ENCODE peak calls at places on chromosomes 16 and 17, in four cellular contexts. W is HepG2, J is HCT116, C is K562. V is an unnamed sample.

GRCh38 chr16:83813818-83814653 is 6.3 kb downstream of the HSBP1 start:
- DNase-seq in W (peak), C (no peak), J (no peak), V (no peak)

GRCh38 chr16:67477960-67478554 is 2.9 kb downstream of the ATP6V0D1 start:
- DNase-seq in W (peak), J (no peak), C (no peak), V (no peak)

GRCh38 chr16:578870-579405 is 9.2 kb downstream of the PIGQ start:
- DNase-seq in C (peak), J (no peak), W (peak), V (no peak)

GRCh38 chr16:23319861-23320615 is 17.9 kb downstream of the SCNN1B start:
- DNase-seq in W (no peak), C (no peak), J (no peak), V (no peak)

GRCh38 chr16:51167170-51167710 is 16.2 kb upstream of the SALL1 start:
- DNase-seq in C (no peak), J (no peak), W (no peak), V (no peak)

GRCh38 chr17:47675380-47676198 is 18.4 kb upstream of the TBKBP1 start:
- DNase-seq in W (no peak), C (no peak), J (no peak), V (no peak)

GRCh38 chr17:14304876-14305636 is 4.2 kb downstream of the HS3ST3B1 start:
- DNase-seq in C (peak), W (peak), J (no peak), V (no peak)

GRCh38 chr17:41972571-41973411 is 6.2 kb downstream of the CNP start:
- DNase-seq in W (no peak), C (no peak), J (no peak), V (peak)

GRCh38 chr16:2898831-2899563 is 12.7 kb upstream of the FLYWCH1 start:
- DNase-seq in J (no peak), C (no peak), W (peak), V (no peak)

GRCh38 chr16:55571191-55571897 is 4.9 kb downstream of the CAPNS2 start:
- DNase-seq in W (peak), C (peak), J (no peak), V (no peak)

GRCh38 chr16:14347706-14348105 is 276.6 kb downstream of the MRTFB start:
- DNase-seq in J (no peak), C (no peak), W (no peak), V (no peak)

GRCh38 chr17:67602439-67602838 is 115.3 kb upstream of the NOL11 start:
- DNase-seq in J (no peak), C (no peak), W (no peak), V (no peak)

GRCh38 chr16:22855231-22855630 is 41.3 kb downstream of the HS3ST2 start:
- DNase-seq in C (no peak), J (no peak), W (no peak), V (no peak)

GRCh38 chr17:69669441-69670178 is 255.1 kb downstream of the MAP2K6 start:
- DNase-seq in C (no peak), W (no peak), J (no peak), V (no peak)

GRCh38 chr16:2609827-2610470 is 72.1 kb downstream of the PDPK1 start:
- DNase-seq in J (no peak), W (no peak), C (no peak), V (no peak)

GRCh38 chr17:61594294-61594825 is 3.3 kb upstream of the NACA2 start:
- DNase-seq in J (no peak), W (no peak), C (no peak), V (no peak)

GRCh38 chr17:72578817-72579470 is 458.1 kb downstream of the SOX9 start:
- DNase-seq in J (no peak), W (peak), C (no peak), V (no peak)

GRCh38 chr17:28553000-28553505 is 629 bp upstream of the UNC119 start:
- DNase-seq in W (no peak), C (no peak), J (no peak), V (no peak)

GRCh38 chr16:59601452-59601851 is 867.3 kb upstream of the GOT2 start:
- DNase-seq in J (no peak), W (no peak), C (no peak), V (no peak)

GRCh38 chr17:52681486-52681885 is 523.0 kb upstream of the CA10 start:
- DNase-seq in W (no peak), C (no peak), J (no peak), V (no peak)

GRCh38 chr17:48671697-48672171 is 45.6 kb upstream of the HOXB9 start:
- DNase-seq in C (peak), W (peak), J (peak), V (peak)

GRCh38 chr16:57810197-57811024 is 8.1 kb upstream of the KIFC3 start:
- DNase-seq in W (peak), C (peak), J (peak), V (peak)

GRCh38 chr17:6913608-6914443 is 82.0 kb upstream of the ALOX12 start:
- DNase-seq in J (no peak), W (peak), C (peak), V (peak)

GRCh38 chr17:6914711-6915110 is 81.1 kb upstream of the ALOX12 start:
- DNase-seq in J (no peak), W (no peak), C (peak), V (no peak)

GRCh38 chr17:6912110-6913051 is 80.9 kb upstream of the TEKT1 start:
- DNase-seq in W (no peak), C (peak), J (no peak), V (no peak)

GRCh38 chr17:6908807-6909206 is 77.3 kb upstream of the TEKT1 start:
- DNase-seq in W (no peak), C (no peak), J (no peak), V (no peak)

GRCh38 chr17:6910987-6911603 is 79.6 kb upstream of the TEKT1 start:
- DNase-seq in W (peak), J (peak), C (peak), V (no peak)
- TF ChIP-seq JUND in W (no peak), J (no peak), C (no peak), V (no peak)

DNA sequence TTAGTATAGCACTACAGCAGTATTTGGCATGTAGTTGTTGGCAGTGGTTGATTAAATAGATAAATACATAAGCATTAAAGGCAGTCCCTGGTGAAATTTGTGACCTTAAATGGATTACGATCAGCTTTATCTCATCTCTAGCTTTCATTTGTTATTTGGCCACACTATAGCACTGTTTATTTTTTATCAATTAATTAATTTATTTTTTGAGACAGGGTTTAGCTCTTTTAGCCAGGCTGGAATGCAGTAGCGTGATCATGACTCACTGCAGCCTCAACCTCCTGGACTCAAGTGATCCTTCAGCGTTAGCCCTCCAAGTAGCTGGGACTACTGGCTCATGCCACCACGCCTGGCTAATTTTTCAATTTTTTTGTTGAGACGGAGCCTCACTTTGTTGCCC is 18.7 kb upstream of the ARHGAP17 start:
- DNase-seq in W (no peak), C (no peak), J (no peak), V (no peak)
- TF ChIP-seq JUND in W (no peak), C (no peak), J (no peak), V (no peak)

DNA sequence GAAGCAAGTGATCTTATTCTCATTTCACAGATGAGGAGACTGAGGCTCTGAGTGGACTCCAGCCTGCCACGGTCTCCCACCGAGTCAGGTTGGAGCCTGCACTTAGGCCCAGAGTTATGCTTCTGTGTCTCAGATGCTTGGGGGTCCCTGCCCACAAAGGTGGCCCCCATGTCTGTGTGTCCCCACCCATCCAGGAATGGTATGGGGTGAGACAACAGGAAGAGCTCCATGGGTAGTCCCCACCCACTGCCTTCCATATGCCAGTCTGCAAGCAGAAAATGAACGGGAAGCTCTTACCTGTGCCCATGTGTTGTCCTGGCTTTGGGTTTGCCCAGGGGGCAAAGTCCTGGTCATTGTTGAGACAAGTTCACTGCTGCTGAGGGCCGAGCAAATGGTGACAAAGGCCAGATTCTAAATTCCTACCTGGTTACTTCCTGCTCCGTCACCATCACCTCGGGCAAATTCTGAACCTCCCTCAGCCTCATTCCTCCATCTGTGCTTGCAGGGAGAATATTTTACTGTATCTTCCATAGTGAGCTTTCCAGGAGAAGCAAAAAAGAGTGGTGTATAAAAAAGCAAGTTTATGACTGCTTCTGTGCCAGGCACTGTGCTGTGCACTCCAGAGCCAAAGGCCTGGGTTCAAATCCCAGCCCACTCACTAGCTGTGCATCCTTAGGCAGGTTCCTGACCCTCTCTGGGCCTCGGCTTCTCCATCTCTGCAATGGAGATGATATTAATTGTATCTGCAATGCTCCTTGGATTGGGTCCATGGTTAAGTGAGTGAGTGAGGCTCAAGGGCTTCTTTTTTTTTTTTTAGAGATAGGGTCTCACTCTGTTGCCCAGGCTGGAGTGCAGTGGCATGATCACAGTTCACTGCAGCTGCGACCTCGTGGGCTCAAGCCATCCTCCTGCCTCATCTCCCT is 9.3 kb downstream of the IL4R start:
- DNase-seq in C (no peak), W (peak), J (no peak), V (peak)
- TF ChIP-seq JUND in C (no peak), W (no peak), J (no peak), V (no peak)

DNA sequence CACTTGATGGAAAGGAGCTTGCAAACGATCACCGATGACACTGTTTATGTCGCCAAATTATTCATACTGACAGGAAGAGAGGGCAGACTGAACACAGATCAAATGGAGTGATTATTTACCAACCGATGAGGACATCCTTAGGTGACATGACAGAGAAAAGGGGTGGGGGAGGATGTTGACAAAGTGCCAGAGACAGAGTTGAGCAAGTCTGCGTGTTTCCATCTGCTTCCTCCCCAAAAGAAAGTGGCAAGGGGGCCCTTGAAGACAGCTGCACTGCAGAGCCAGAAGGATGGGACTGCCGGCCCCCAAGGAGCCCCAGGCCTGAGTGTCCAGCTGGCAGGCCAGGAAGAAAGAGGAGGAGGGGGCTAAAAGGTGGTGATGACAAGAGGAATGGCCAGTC is 191.0 kb upstream of the RPL38 start:
- DNase-seq in W (peak), C (no peak), J (no peak), V (no peak)
- TF ChIP-seq JUND in W (no peak), C (no peak), J (no peak), V (no peak)

GRCh38 chr17:3867106-3867505 is 21.1 kb upstream of the NCBP3 start:
- DNase-seq in W (no peak), J (no peak), C (no peak), V (no peak)

GRCh38 chr17:3867606-3868005 is 21.6 kb upstream of the NCBP3 start:
- DNase-seq in J (no peak), W (no peak), C (no peak), V (no peak)

GRCh38 chr17:3873862-3874261 is 19.0 kb downstream of the CAMKK1 start:
- DNase-seq in W (no peak), C (no peak), J (no peak), V (no peak)

GRCh38 chr17:3875317-3875716 is 17.5 kb downstream of the CAMKK1 start:
- DNase-seq in C (no peak), W (no peak), J (no peak), V (no peak)

GRCh38 chr17:3870871-3871306 is 22.0 kb downstream of the CAMKK1 start:
- DNase-seq in J (no peak), C (peak), W (no peak), V (no peak)
- TF ChIP-seq JUND in J (no peak), C (no peak), W (no peak), V (no peak)